ENCODE peak calls at places on chromosome 21, in four cellular contexts. One of them, this sample, is unnamed.

GRCh38 chr21:26169611-26170470 is 729 bp downstream of the APP start:
- DNase-seq in LHCN-M2: peak
- DNase-seq in Kasumi-1: peak
- DNase-seq in M059J: peak
- DNase-seq in this sample: no peak

GRCh38 chr21:44489962-44490361 is 34.7 kb downstream of the LRRC3 start:
- DNase-seq in LHCN-M2: no peak
- DNase-seq in M059J: no peak
- DNase-seq in Kasumi-1: no peak
- DNase-seq in this sample: no peak

GRCh38 chr21:34128674-34129038 is 55.3 kb downstream of the MRPS6 start:
- DNase-seq in Kasumi-1: no peak
- DNase-seq in LHCN-M2: no peak
- DNase-seq in M059J: no peak
- DNase-seq in this sample: no peak

GRCh38 chr21:45846373-45847160 is 135.0 kb upstream of the COL6A1 start:
- DNase-seq in Kasumi-1: no peak
- DNase-seq in M059J: no peak
- DNase-seq in LHCN-M2: no peak
- DNase-seq in this sample: no peak

GRCh38 chr21:43794311-43794710 is 4.9 kb downstream of the RRP1 start:
- DNase-seq in LHCN-M2: no peak
- DNase-seq in M059J: no peak
- DNase-seq in Kasumi-1: no peak
- DNase-seq in this sample: no peak

GRCh38 chr21:32321480-32321879 is 22.8 kb downstream of the MRAP start:
- DNase-seq in Kasumi-1: no peak
- DNase-seq in LHCN-M2: no peak
- DNase-seq in M059J: no peak
- DNase-seq in this sample: no peak

GRCh38 chr21:42161957-42162681 is 56.8 kb upstream of the ABCG1 start:
- DNase-seq in LHCN-M2: no peak
- DNase-seq in Kasumi-1: peak
- DNase-seq in M059J: no peak
- DNase-seq in this sample: no peak

GRCh38 chr21:19547951-19548635 is 1144.5 kb upstream of the TMPRSS15 start:
- DNase-seq in LHCN-M2: no peak
- DNase-seq in M059J: no peak
- DNase-seq in Kasumi-1: no peak
- DNase-seq in this sample: no peak

GRCh38 chr21:29501451-29501850 is 202.7 kb downstream of the BACH1 start:
- DNase-seq in LHCN-M2: peak
- DNase-seq in M059J: peak
- DNase-seq in Kasumi-1: no peak
- DNase-seq in this sample: no peak

GRCh38 chr21:26443867-26444266 is 129.2 kb downstream of the CYYR1 start:
- DNase-seq in LHCN-M2: peak
- DNase-seq in M059J: no peak
- DNase-seq in Kasumi-1: no peak
- DNase-seq in this sample: peak

GRCh38 chr21:39441502-39442475 is 3.8 kb downstream of the LCA5L start:
- DNase-seq in Kasumi-1: peak
- DNase-seq in LHCN-M2: peak
- DNase-seq in M059J: peak
- DNase-seq in this sample: peak

GRCh38 chr21:41390043-41390639 is 28.3 kb downstream of the MX2 start:
- DNase-seq in Kasumi-1: no peak
- DNase-seq in M059J: no peak
- DNase-seq in LHCN-M2: no peak
- DNase-seq in this sample: no peak

GRCh38 chr21:19648376-19648775 is 1244.8 kb upstream of the TMPRSS15 start:
- DNase-seq in M059J: no peak
- DNase-seq in LHCN-M2: no peak
- DNase-seq in Kasumi-1: no peak
- DNase-seq in this sample: no peak

GRCh38 chr21:25561668-25562641 is 45.3 kb downstream of the MRPL39 start:
- DNase-seq in Kasumi-1: peak
- DNase-seq in LHCN-M2: peak
- DNase-seq in M059J: peak
- DNase-seq in this sample: peak

GRCh38 chr21:41576010-41576615 is 68.2 kb upstream of the TMPRSS2 start:
- DNase-seq in LHCN-M2: no peak
- DNase-seq in Kasumi-1: no peak
- DNase-seq in M059J: no peak
- DNase-seq in this sample: no peak

GRCh38 chr21:46079357-46080170 is 18.3 kb upstream of the COL6A2 start:
- DNase-seq in Kasumi-1: no peak
- DNase-seq in LHCN-M2: no peak
- DNase-seq in M059J: peak
- DNase-seq in this sample: no peak

GRCh38 chr21:31133243-31133830 is 95.1 kb upstream of the KRTAP19-8 start:
- DNase-seq in LHCN-M2: no peak
- DNase-seq in M059J: no peak
- DNase-seq in Kasumi-1: no peak
- DNase-seq in this sample: no peak

GRCh38 chr21:16011719-16012118 is 281.9 kb downstream of the USP25 start:
- DNase-seq in M059J: no peak
- DNase-seq in LHCN-M2: no peak
- DNase-seq in Kasumi-1: no peak
- DNase-seq in this sample: no peak

GRCh38 chr21:32962286-32962685 is 63.4 kb upstream of the OLIG2 start:
- DNase-seq in M059J: no peak
- DNase-seq in LHCN-M2: no peak
- DNase-seq in Kasumi-1: no peak
- DNase-seq in this sample: no peak

GRCh38 chr21:39040494-39041110 is 142.6 kb downstream of the PSMG1 start:
- DNase-seq in LHCN-M2: no peak
- DNase-seq in M059J: no peak
- DNase-seq in Kasumi-1: peak
- DNase-seq in this sample: no peak

GRCh38 chr21:31872452-31873274 is at the start of gene HUNK:
- DNase-seq in Kasumi-1: peak
- DNase-seq in M059J: no peak
- DNase-seq in LHCN-M2: no peak
- DNase-seq in this sample: no peak

GRCh38 chr21:45098867-45099266 is 24.5 kb downstream of the ADARB1 start:
- DNase-seq in LHCN-M2: peak
- DNase-seq in M059J: peak
- DNase-seq in Kasumi-1: peak
- DNase-seq in this sample: no peak

This sample was measured in bronchial epithelial cell.